ENCODE peak calls at places on chromosomes 4 and X, in four cellular contexts. I, Q, J and N are unnamed samples.

GRCh38 chr4:175616287-175616686 is 195.8 kb downstream of the GPM6A start:
- DNase-seq in I (no peak), J (no peak), Q (no peak), N (no peak)

GRCh38 chr4:41933997-41934812 is 1.0 kb upstream of the TMEM33 start:
- DNase-seq in I (no peak), J (no peak), Q (no peak), N (no peak)

GRCh38 chr4:31234494-31234893 is 514.3 kb downstream of the PCDH7 start:
- DNase-seq in Q (no peak), I (no peak), J (peak), N (peak)

GRCh38 chr4:54423066-54423465 is 194.0 kb downstream of the PDGFRA start:
- DNase-seq in Q (no peak), I (no peak), J (no peak), N (no peak)

GRCh38 chr4:123397276-123398150 is 918 bp downstream of the SPRY1 start:
- DNase-seq in J (peak), Q (peak), I (peak), N (no peak)

GRCh38 chrX:119579414-119579813 is 5.1 kb downstream of the UBE2A start:
- DNase-seq in I (no peak), Q (no peak), J (no peak), N (no peak)

GRCh38 chrX:46681849-46682248 is 77.1 kb downstream of the SLC9A7 start:
- DNase-seq in Q (no peak), J (no peak), I (peak), N (no peak)

GRCh38 chr4:2928242-2929155 is 34.7 kb downstream of the NOP14 start:
- DNase-seq in Q (no peak), I (no peak), J (no peak), N (no peak)

GRCh38 chr4:53702334-53703266 is 111.3 kb upstream of the LNX1 start:
- DNase-seq in J (peak), Q (no peak), I (peak), N (no peak)

GRCh38 chr4:25172964-25173917 is 13.0 kb upstream of the SEPSECS start:
- DNase-seq in Q (no peak), I (peak), J (peak), N (no peak)

GRCh38 chr4:188695261-188695660 is 556.0 kb downstream of the TRIML1 start:
- DNase-seq in Q (no peak), J (no peak), I (no peak), N (no peak)

GRCh38 chrX:129777218-129777768 is 2.5 kb upstream of the SASH3 start:
- DNase-seq in J (peak), Q (peak), I (no peak), N (no peak)

GRCh38 chrX:74924449-74925209 is 623 bp downstream of the NEXMIF start:
- DNase-seq in J (peak), Q (peak), I (peak), N (no peak)

GRCh38 chr4:182680196-182680771 is 236.9 kb downstream of the DCTD start:
- DNase-seq in J (no peak), I (no peak), Q (no peak), N (no peak)

GRCh38 chr4:8315343-8316250 is 46.0 kb downstream of the HTRA3 start:
- DNase-seq in I (peak), J (no peak), Q (no peak), N (peak)